ENCODE peak calls at places on chromosomes 11 and 22, in nine cellular contexts. N is astrocyte of the cerebellum, C is psoas muscle, R is fibroblast of villous mesenchyme, O is A549, T is testis, D is astrocyte of the spinal cord, X is HCT116, H is heart left ventricle. E is an unnamed sample.

GRCh38 chr11:103326070-103326794 is 217.0 kb downstream of the DYNC2H1 start:
- DNase-seq in N (peak), C (no peak), R (peak), O (peak), T (peak), D (peak), X (peak), H (peak), E (peak)

GRCh38 chr11:59173080-59173963 is 1.4 kb downstream of the DTX4 start:
- DNase-seq in N (no peak), C (peak), R (peak), O (no peak), T (peak), D (no peak), X (no peak), H (peak), E (no peak)

GRCh38 chr22:19855504-19856409 is 1.1 kb upstream of the GNB1L start:
- DNase-seq in N (no peak), C (peak), R (peak), O (peak), T (peak), D (peak), X (peak), H (no peak), E (no peak)

GRCh38 chr11:86492370-86493030 is 117.8 kb downstream of the CCDC81 start:
- DNase-seq in N (no peak), C (no peak), R (no peak), O (no peak), T (no peak), D (no peak), X (no peak), H (no peak), E (no peak)

GRCh38 chr22:25488244-25489020 is 76.0 kb upstream of the GRK3 start:
- DNase-seq in N (peak), C (peak), R (peak), O (peak), T (peak), D (peak), X (peak), H (peak), E (peak)

GRCh38 chr11:96388891-96389603 is 665 bp downstream of the CCDC82 start:
- DNase-seq in N (no peak), C (no peak), R (no peak), O (no peak), T (peak), D (no peak), X (peak), H (no peak), E (peak)

GRCh38 chr11:72446929-72447753 is 12.8 kb upstream of the CLPB start:
- DNase-seq in N (peak), C (no peak), R (peak), O (peak), T (no peak), D (peak), X (peak), H (no peak), E (peak)

GRCh38 chr22:17638432-17639237 is at the start of gene BCL2L13:
- DNase-seq in N (peak), C (peak), R (peak), O (peak), T (peak), D (peak), X (peak), H (peak), E (peak)

GRCh38 chr11:33531743-33532181 is 168.9 kb downstream of the C11orf91 start:
- DNase-seq in N (no peak), C (peak), R (peak), O (no peak), T (no peak), D (peak), X (no peak), H (peak), E (peak)

GRCh38 chr22:43088979-43089717 is at the start of gene TTLL1:
- DNase-seq in N (peak), C (peak), R (peak), O (peak), T (peak), D (peak), X (peak), H (peak), E (peak)

GRCh38 chr22:43094085-43094484 is 4.9 kb upstream of the TTLL1 start:
- DNase-seq in N (no peak), C (no peak), R (no peak), O (peak), T (peak), D (no peak), X (no peak), H (peak), E (peak)

GRCh38 chr22:43092085-43092484 is 2.9 kb upstream of the TTLL1 start:
- DNase-seq in N (no peak), C (no peak), R (no peak), O (no peak), T (no peak), D (no peak), X (no peak), H (no peak), E (no peak)

GRCh38 chr22:43088616-43088978 is 594 bp downstream of the TTLL1 start:
- DNase-seq in N (no peak), C (no peak), R (no peak), O (no peak), T (no peak), D (no peak), X (no peak), H (no peak), E (no peak)

DNA sequence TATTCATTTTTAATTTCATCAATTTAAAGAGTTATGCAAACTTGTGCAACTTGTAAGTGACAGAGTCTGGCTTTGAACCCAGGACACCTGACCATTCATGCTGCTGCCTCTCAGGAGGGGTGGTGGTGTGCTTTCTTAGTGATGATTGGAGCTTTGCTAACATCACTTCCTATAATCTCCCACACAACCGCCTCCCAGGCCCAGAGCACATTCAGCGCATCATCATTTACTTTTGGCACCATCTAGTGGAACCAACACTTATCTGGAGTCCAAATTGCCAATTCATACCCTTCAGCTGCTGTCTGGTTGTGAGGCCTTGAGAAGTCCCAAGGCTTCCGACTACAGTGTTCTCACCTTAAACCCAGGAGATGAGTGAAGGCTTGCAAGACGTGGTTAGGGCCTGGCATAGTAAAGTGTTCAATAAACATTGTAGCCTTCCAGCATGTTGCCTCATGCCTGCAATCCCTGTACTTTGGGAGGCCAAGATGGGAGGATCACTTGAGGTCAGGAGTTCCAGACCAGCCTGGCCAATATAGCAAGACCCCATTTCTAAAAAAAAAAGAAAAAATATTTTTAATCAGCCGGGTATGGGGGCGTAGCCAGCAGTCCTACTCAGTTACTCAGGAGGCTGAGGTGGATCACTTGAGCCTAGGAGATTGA is 1.1 kb upstream of the TTLL1 start:
- DNase-seq in N (peak), C (no peak), R (peak), O (peak), T (peak), D (peak), X (peak), H (peak), E (peak)
- TF ChIP-seq CTCF in N (peak), C (no peak), R (peak), O (peak), T (peak), D (peak), X (peak), H (no peak), E (peak)

GRCh38 chr11:2575611-2576051 is 124.2 kb downstream of the KCNQ1OT1 start:
- DNase-seq in N (no peak), C (peak), R (no peak), O (no peak), T (no peak), D (no peak), X (no peak), H (no peak), E (no peak)

GRCh38 chr11:2573240-2574042 is 126.4 kb downstream of the KCNQ1OT1 start:
- DNase-seq in N (no peak), C (peak), R (no peak), O (no peak), T (no peak), D (no peak), X (no peak), H (no peak), E (no peak)

GRCh38 chr11:2576116-2576515 is 123.7 kb downstream of the KCNQ1OT1 start:
- DNase-seq in N (no peak), C (peak), R (no peak), O (no peak), T (no peak), D (no peak), X (no peak), H (peak), E (no peak)

GRCh38 chr11:2574043-2574552 is 125.7 kb downstream of the KCNQ1OT1 start:
- DNase-seq in N (no peak), C (peak), R (no peak), O (no peak), T (no peak), D (no peak), X (no peak), H (peak), E (no peak)

DNA sequence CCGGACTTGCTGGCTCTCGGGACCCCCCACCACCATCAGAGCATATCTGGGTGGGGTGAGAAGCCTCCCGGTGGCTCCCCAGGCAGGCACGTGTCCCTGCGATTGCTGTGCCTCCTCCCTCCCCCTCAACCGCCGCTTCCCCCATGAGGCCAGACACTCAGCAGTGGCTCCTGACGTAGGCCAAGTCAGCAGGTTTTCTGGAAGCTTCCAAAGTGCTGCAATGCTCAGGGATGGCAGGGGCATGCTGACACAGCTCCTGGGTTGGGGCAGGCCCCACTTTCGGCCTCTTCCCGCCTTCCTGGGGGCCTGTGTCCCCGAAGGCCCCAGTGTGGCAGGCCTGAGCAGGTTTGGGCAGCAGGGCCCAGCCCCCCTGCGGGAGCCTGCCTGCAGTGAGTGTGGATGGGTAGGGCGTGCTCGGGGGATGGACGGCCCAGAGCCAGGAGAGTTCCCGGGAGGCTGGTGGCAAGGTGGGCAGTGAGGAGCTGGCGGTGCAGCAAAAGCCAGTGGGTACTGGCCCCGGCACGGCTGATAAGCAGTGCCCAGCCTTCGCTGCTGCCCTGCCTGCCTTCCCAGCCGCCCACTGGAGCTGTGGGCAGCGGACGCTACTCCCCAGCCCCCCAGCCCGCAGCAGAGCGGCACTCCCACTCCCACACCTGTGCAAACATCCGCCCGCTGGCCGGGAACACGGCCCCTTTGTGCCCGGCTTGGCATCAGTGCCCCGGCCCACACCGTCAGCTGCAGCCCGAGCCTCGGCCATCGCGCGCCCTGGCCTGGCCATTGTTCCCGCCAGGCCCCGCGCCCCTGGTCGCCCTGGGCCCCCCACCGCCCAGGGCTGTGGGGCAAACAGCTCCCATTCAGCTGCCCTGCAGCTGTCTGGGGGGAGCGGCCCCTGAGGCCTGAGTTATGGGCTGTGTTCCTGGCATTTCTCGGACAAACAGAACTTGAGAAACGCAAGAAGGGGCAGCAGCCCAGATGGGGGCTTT is 125.0 kb downstream of the KCNQ1OT1 start:
- DNase-seq in N (no peak), C (peak), R (no peak), O (no peak), T (peak), D (no peak), X (no peak), H (no peak), E (no peak)
- TF ChIP-seq CTCF in N (no peak), C (no peak), R (no peak), O (no peak), T (no peak), D (no peak), X (no peak), H (no peak), E (no peak)

GRCh38 chr22:44091021-44091721 is 67.1 kb downstream of the PARVB start:
- DNase-seq in N (no peak), C (peak), R (no peak), O (peak), T (no peak), D (peak), X (peak), H (no peak), E (no peak)
- TF ChIP-seq CTCF in N (peak), C (peak), R (peak), O (no peak), T (no peak), D (peak), X (peak), H (no peak), E (peak)

GRCh38 chr11:8384199-8384821 is 120.6 kb upstream of the LMO1 start:
- DNase-seq in N (no peak), C (no peak), R (peak), O (peak), T (peak), D (no peak), X (no peak), H (no peak), E (no peak)
- TF ChIP-seq CTCF in N (no peak), C (no peak), R (peak), O (no peak), T (peak), D (no peak), X (no peak), H (no peak), E (no peak)

DNA sequence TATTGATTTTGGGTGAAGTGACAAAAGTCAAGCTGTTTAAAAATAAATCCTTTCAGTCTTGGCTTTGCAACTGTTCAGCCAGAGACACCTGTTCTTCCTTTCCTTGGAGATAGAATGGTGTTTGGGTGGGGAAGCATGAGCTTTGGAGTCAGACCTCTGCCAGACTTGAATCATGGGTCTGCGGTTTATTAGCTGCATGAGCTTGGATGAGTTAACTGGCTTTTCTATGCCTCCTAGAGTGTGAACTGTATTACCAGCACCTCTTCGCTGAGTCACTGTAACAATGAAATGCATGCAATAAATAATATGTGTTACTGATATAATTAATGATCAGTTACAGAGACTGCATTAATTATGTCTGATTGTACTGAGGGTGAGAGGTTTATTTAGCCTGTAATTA is 13.5 kb upstream of the MYEOV start:
- DNase-seq in N (peak), C (no peak), R (peak), O (peak), T (no peak), D (peak), X (no peak), H (no peak), E (peak)
- TF ChIP-seq CTCF in N (no peak), C (no peak), R (no peak), O (no peak), T (no peak), D (no peak), X (no peak), H (no peak), E (no peak)